ENCODE peak calls at places on chromosomes 11 and 22, in six cellular contexts. G, J, W, D, I and Y are unnamed samples.

GRCh38 chr22:43442386-43443060 is 30.7 kb downstream of the MPPED1 start:
- DNase-seq in G (no peak), J (no peak), W (no peak), D (no peak), I (no peak), Y (no peak)

GRCh38 chr11:24793479-24793878 is 296.6 kb downstream of the LUZP2 start:
- DNase-seq in G (peak), J (peak), W (no peak), D (no peak), I (no peak), Y (no peak)

GRCh38 chr11:69650081-69650831 is 9.3 kb downstream of the CCND1 start:
- DNase-seq in G (no peak), J (no peak), W (no peak), D (no peak), I (no peak), Y (no peak)

GRCh38 chr11:78425436-78425835 is 7.8 kb upstream of the GAB2 start:
- DNase-seq in G (no peak), J (no peak), W (no peak), D (no peak), I (no peak), Y (no peak)

GRCh38 chr11:132621976-132622375 is 910.3 kb downstream of the OPCML start:
- DNase-seq in G (no peak), J (peak), W (no peak), D (no peak), I (no peak), Y (peak)

GRCh38 chr11:119572481-119573424 is 149.8 kb upstream of the THY1 start:
- DNase-seq in G (no peak), J (no peak), W (no peak), D (peak), I (no peak), Y (no peak)

GRCh38 chr11:8934735-8935478 is 2.2 kb upstream of the C11orf16 start:
- DNase-seq in G (peak), J (peak), W (no peak), D (peak), I (no peak), Y (peak)

GRCh38 chr11:111336062-111336461 is 37.7 kb downstream of the POU2AF3 start:
- DNase-seq in G (no peak), J (no peak), W (no peak), D (no peak), I (no peak), Y (no peak)

GRCh38 chr11:113192121-113192925 is 122.1 kb upstream of the TTC12 start:
- DNase-seq in G (no peak), J (peak), W (no peak), D (no peak), I (no peak), Y (peak)

GRCh38 chr11:73335204-73335923 is 27.3 kb downstream of the ARHGEF17 start:
- DNase-seq in G (peak), J (peak), W (peak), D (peak), I (peak), Y (peak)

GRCh38 chr22:46830841-46831240 is 68.4 kb downstream of the TBC1D22A start:
- DNase-seq in G (no peak), J (peak), W (no peak), D (no peak), I (no peak), Y (peak)

GRCh38 chr11:115618428-115618827 is 114.2 kb upstream of the CADM1 start:
- DNase-seq in G (peak), J (peak), W (no peak), D (peak), I (no peak), Y (peak)

GRCh38 chr11:62713343-62713742 is 5.9 kb downstream of the GNG3 start:
- DNase-seq in G (no peak), J (no peak), W (no peak), D (no peak), I (peak), Y (no peak)

GRCh38 chr11:47330002-47330911 is 22.2 kb downstream of the MYBPC3 start:
- DNase-seq in G (peak), J (no peak), W (peak), D (peak), I (no peak), Y (peak)

GRCh38 chr11:2267306-2267861 is 3.0 kb downstream of the ASCL2 start:
- DNase-seq in G (no peak), J (no peak), W (no peak), D (no peak), I (no peak), Y (no peak)

GRCh38 chr11:12540913-12541587 is 133.2 kb upstream of the TEAD1 start:
- DNase-seq in G (peak), J (peak), W (no peak), D (no peak), I (no peak), Y (peak)

GRCh38 chr11:110251837-110252236 is 44.6 kb downstream of the RDX start:
- DNase-seq in G (peak), J (peak), W (peak), D (peak), I (no peak), Y (peak)

GRCh38 chr11:119262668-119263351 is 54.1 kb downstream of the MCAM start:
- DNase-seq in G (peak), J (peak), W (no peak), D (peak), I (no peak), Y (peak)

GRCh38 chr11:69558519-69558941 is 77.1 kb downstream of the LINC01488 start:
- DNase-seq in G (no peak), J (no peak), W (no peak), D (no peak), I (no peak), Y (no peak)

GRCh38 chr11:108886608-108887007 is 221.7 kb downstream of the DDX10 start:
- DNase-seq in G (peak), J (peak), W (no peak), D (peak), I (no peak), Y (peak)

GRCh38 chr11:68269414-68270081 is 2.2 kb downstream of the C11orf24 start:
- DNase-seq in G (peak), J (peak), W (no peak), D (no peak), I (no peak), Y (peak)

GRCh38 chr22:47195676-47196492 is 433.4 kb downstream of the TBC1D22A start:
- DNase-seq in G (no peak), J (no peak), W (no peak), D (no peak), I (no peak), Y (no peak)

GRCh38 chr11:88050247-88050646 is 125.0 kb downstream of the RAB38 start:
- DNase-seq in G (no peak), J (no peak), W (no peak), D (peak), I (no peak), Y (no peak)

GRCh38 chr22:39013923-39014722 is at the start of gene APOBEC3C:
- DNase-seq in G (peak), J (peak), W (peak), D (peak), I (peak), Y (peak)

GRCh38 chr22:16974298-16975084 is 33.5 kb downstream of the GAB4 start:
- DNase-seq in G (no peak), J (no peak), W (no peak), D (no peak), I (no peak), Y (no peak)

GRCh38 chr11:48078661-48079060 is 98.3 kb downstream of the PTPRJ start:
- DNase-seq in G (peak), J (peak), W (no peak), D (no peak), I (no peak), Y (no peak)

GRCh38 chr11:3971756-3972404 is 116.4 kb downstream of the STIM1 start:
- DNase-seq in G (peak), J (no peak), W (no peak), D (peak), I (no peak), Y (peak)

GRCh38 chr11:130449246-130449990 is 973 bp downstream of the ADAMTS15 start:
- DNase-seq in G (no peak), J (peak), W (no peak), D (no peak), I (no peak), Y (peak)

GRCh38 chr11:101438126-101438525 is 145.7 kb downstream of the TRPC6 start:
- DNase-seq in G (no peak), J (no peak), W (no peak), D (no peak), I (no peak), Y (peak)

GRCh38 chr11:1739576-1739975 is 10.8 kb downstream of the IFITM10 start:
- DNase-seq in G (no peak), J (no peak), W (no peak), D (no peak), I (no peak), Y (no peak)

GRCh38 chr11:86040919-86041318 is 28.0 kb downstream of the PICALM start:
- DNase-seq in G (no peak), J (no peak), W (no peak), D (no peak), I (no peak), Y (no peak)

GRCh38 chr11:23013509-23013908 is 153.2 kb upstream of the CCDC179 start:
- DNase-seq in G (no peak), J (no peak), W (no peak), D (no peak), I (no peak), Y (no peak)
- H3K4me3 ChIP-seq in G (no peak), J (no peak), W (no peak), D (no peak), I (no peak), Y (no peak)

GRCh38 chr11:76376746-76377558 is 4.0 kb downstream of the THAP12 start:
- DNase-seq in G (no peak), J (no peak), W (no peak), D (no peak), I (peak), Y (no peak)

GRCh38 chr11:76379811-76380160 is 1.1 kb downstream of the THAP12 start:
- DNase-seq in G (no peak), J (no peak), W (no peak), D (no peak), I (no peak), Y (no peak)

GRCh38 chr11:76380977-76381719 is at the start of the genes GVQW3 and THAP12:
- DNase-seq in G (peak), J (peak), W (peak), D (peak), I (peak), Y (peak)

GRCh38 chr11:76382209-76382608 is 1.1 kb downstream of the GVQW3 start:
- DNase-seq in G (no peak), J (no peak), W (no peak), D (no peak), I (no peak), Y (peak)

GRCh38 chr11:76380161-76380976 is 563 bp downstream of the THAP12 start:
- DNase-seq in G (peak), J (peak), W (peak), D (peak), I (peak), Y (peak)
- H3K4me3 ChIP-seq in G (peak), J (peak), W (peak), D (peak), I (peak), Y (peak)

DNA sequence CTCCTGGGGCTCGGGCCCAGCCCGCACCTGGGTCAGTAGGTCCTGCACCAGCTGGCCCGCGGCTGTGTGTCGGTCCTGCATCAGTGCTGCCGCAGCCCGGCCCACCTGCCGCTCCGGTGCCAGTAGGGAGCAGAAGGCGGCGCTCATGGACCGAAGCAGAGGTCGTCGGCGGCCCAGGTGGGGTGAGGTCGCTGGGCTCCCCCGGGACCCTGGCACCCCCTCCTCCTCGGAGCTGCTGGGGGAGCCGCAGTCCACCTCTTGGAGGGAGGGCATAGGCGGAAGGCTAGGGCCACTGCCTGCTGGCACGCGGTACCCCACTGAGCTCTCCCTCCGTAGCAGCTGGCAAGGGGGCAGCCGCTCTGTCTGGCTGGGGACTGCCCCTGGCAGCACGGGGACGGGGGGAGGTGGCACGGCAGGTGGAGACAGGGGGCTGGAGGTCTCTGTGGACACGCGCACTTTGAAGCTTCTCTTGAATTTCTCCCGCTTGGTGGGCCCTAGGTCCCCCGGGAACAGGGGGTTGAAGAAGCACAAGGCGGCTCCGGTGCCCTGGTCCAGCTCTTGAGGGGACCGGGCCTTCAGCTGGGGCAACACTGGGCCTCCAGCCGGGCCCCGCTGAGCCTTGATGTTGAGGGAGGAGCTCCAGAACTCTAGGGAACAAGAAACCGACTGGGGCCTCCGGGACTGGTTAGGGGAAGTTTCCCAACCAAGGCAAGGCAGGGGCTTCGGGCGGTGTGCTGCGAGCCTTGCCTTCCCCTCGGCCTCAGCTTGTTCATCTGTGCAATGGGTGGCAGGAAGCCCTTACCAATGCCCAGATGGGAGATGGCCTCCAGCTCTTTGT is 1.4 kb downstream of the RIN1 start:
- DNase-seq in G (no peak), J (no peak), W (no peak), D (no peak), I (no peak), Y (no peak)
- H3K4me3 ChIP-seq in G (peak), J (peak), W (peak), D (peak), I (no peak), Y (peak)

GRCh38 chr11:125494987-125495725 is 909 bp downstream of the FEZ1 start:
- DNase-seq in G (peak), J (peak), W (peak), D (peak), I (no peak), Y (peak)

GRCh38 chr11:125483592-125483991 is 12.5 kb downstream of the FEZ1 start:
- DNase-seq in G (no peak), J (no peak), W (no peak), D (peak), I (no peak), Y (no peak)

GRCh38 chr11:125494033-125494364 is 2.1 kb downstream of the FEZ1 start:
- DNase-seq in G (no peak), J (no peak), W (no peak), D (no peak), I (no peak), Y (no peak)

GRCh38 chr11:125494601-125494986 is 1.5 kb downstream of the FEZ1 start:
- DNase-seq in G (no peak), J (peak), W (no peak), D (no peak), I (no peak), Y (no peak)

DNA sequence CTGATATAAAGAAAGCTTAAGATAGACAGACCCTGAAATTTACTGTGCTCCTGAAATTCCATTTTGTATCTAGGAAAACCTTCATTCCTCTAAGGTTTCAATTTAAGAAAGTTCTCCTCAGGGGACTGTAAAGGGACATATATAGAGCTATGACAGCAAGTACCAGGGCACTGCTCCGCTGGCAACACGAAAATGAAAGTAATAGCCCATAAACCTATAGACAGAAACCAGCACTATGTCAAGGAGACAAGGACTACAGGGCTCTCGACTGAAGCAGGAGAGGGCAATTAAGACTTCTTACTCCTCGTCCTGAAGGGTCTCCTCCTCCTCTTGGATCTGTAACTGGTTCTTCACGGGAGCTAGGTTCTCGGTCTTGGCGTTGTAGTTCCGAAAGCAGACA is 6.9 kb downstream of the FEZ1 start:
- DNase-seq in G (no peak), J (no peak), W (no peak), D (no peak), I (peak), Y (no peak)
- H3K4me3 ChIP-seq in G (no peak), J (no peak), W (no peak), D (no peak), I (peak), Y (no peak)

DNA sequence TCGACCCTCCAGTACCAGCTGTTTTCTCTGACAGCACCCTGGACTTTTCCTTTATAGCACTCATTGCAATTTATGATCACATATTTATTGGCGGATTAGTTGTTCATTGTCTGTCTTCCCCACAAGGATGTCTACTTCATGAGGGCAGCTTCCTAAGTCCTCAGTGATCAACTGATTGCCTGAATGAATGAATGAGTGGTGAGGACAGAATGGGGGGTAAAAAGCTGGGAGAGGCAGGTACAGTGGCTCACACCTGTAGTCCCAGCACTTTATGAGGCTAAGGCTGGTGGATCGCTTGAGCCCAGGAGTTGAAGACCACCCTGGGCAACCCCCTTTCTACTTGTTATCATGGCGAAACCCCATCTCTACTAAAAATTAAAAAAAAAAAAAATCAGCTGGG is 11.1 kb upstream of the SOX10 start:
- DNase-seq in G (no peak), J (no peak), W (no peak), D (no peak), I (no peak), Y (no peak)
- H3K4me3 ChIP-seq in G (no peak), J (no peak), W (no peak), D (no peak), I (no peak), Y (no peak)

GRCh38 chr22:23244690-23245044 is 64.4 kb downstream of the BCR start:
- DNase-seq in G (no peak), J (no peak), W (no peak), D (no peak), I (no peak), Y (no peak)

GRCh38 chr22:23242473-23243001 is 62.2 kb downstream of the BCR start:
- DNase-seq in G (peak), J (peak), W (no peak), D (no peak), I (no peak), Y (no peak)

GRCh38 chr22:23241562-23242472 is 61.5 kb downstream of the BCR start:
- DNase-seq in G (no peak), J (no peak), W (no peak), D (no peak), I (no peak), Y (no peak)

GRCh38 chr22:23243859-23244689 is 63.8 kb downstream of the BCR start:
- DNase-seq in G (no peak), J (no peak), W (no peak), D (no peak), I (no peak), Y (no peak)

DNA sequence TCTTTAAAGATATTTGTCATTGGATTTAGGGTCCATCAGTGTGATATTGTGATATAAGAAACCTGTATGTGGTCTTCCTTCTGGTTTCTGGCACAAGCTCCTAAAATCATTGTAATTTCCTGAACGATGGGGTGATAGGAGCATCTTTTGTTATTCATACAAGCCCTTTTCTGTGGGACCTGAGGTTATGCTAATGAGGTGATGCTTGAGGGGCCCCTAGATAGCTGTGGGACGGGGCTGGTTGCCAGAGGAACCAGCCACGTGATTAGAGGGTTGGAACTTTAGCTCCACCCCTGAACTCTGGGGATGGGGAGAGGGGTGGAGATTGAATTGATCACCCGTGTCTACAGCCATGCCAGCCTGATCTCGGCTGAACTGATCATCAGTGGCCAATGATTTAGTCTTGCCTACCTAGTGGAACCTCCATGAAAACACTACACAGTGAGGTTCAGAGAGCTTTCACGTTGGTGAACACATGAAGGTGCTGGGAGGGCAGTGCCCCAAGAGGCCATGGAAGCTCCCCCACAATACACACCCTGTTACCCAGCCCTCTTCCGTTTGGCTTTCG is 62.8 kb downstream of the BCR start:
- DNase-seq in G (no peak), J (peak), W (no peak), D (no peak), I (no peak), Y (no peak)
- H3K4me3 ChIP-seq in G (no peak), J (no peak), W (no peak), D (no peak), I (no peak), Y (no peak)

GRCh38 chr11:124761301-124762021 is 629 bp downstream of the ESAM start:
- DNase-seq in G (no peak), J (no peak), W (peak), D (no peak), I (no peak), Y (no peak)

GRCh38 chr11:124760205-124760652 is 1.9 kb downstream of the ESAM start:
- DNase-seq in G (no peak), J (no peak), W (peak), D (no peak), I (peak), Y (no peak)

GRCh38 chr11:124760806-124761205 is 1.3 kb downstream of the ESAM start:
- DNase-seq in G (no peak), J (no peak), W (no peak), D (no peak), I (no peak), Y (no peak)

GRCh38 chr11:124758355-124759267 is 3.5 kb downstream of the ESAM start:
- DNase-seq in G (peak), J (peak), W (peak), D (peak), I (peak), Y (peak)

GRCh38 chr11:124759268-124760204 is 2.6 kb downstream of the ESAM start:
- DNase-seq in G (peak), J (no peak), W (peak), D (no peak), I (no peak), Y (no peak)
- H3K4me3 ChIP-seq in G (no peak), J (no peak), W (peak), D (no peak), I (peak), Y (peak)

DNA sequence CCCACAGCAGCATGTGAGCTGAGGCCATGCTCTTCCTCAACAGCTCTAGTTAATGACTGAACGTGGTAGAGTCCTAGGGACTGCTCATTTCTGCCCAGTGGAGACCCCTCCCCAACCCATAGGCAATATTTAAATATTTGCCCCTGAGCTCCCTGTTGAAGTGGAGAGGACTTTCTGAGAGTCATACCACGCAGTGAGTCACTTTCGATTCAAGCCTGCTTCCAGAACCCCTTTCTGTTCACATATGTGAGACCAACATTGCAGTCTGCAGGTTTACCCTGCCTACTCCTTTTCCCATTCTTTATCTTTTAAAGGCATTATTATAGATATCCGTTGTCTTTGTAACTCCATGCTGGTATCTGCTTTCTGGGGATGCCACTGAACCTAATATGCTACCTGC is 946.3 kb downstream of the JRKL start:
- DNase-seq in G (no peak), J (no peak), W (no peak), D (no peak), I (no peak), Y (no peak)
- H3K4me3 ChIP-seq in G (no peak), J (no peak), W (no peak), D (no peak), I (no peak), Y (no peak)